ENCODE peak calls at places on chromosomes 13 and 19, in nine cellular contexts. L is iris pigment epithelial cell; Y is activated CD4-positive, alpha-beta T cell treated with anti-CD3 and anti-CD28 coated beads, Interleukin-2, amount 50 U/mL, for 4 hours; C is stimulated activated CD4-positive, alpha-beta T cell treated with anti-CD3 and anti-CD28 coated beads, Interleukin-15, amount 100 ng/mL, for 48 hours; U is neuronal stem cell; O is Calu3; K is left ventricle myocardium inferior; D is PC-9; V is colonic mucosa. M is an unnamed sample.

GRCh38 chr13:109271991-109272454 is 514.4 kb downstream of the IRS2 start:
- DNase-seq in L (peak), Y (no peak), C (no peak), U (no peak), O (no peak), K (no peak), D (peak), V (no peak), M (peak)

GRCh38 chr13:97505022-97505421 is 71.1 kb downstream of the RAP2A start:
- DNase-seq in L (no peak), Y (no peak), C (no peak), U (no peak), O (no peak), K (no peak), D (no peak), V (no peak), M (no peak)

GRCh38 chr19:14492756-14493337 is 3.1 kb downstream of the GIPC1 start:
- DNase-seq in L (no peak), Y (no peak), C (no peak), U (no peak), O (no peak), K (no peak), D (no peak), V (peak), M (no peak)

GRCh38 chr19:57056972-57057371 is 62.8 kb upstream of the USP29 start:
- DNase-seq in L (peak), Y (no peak), C (no peak), U (no peak), O (no peak), K (peak), D (no peak), V (peak), M (no peak)

GRCh38 chr19:12939292-12939606 is 840 bp downstream of the CALR start:
- DNase-seq in L (peak), Y (peak), C (peak), U (no peak), O (no peak), K (no peak), D (no peak), V (no peak), M (no peak)

GRCh38 chr13:94968040-94968756 is 255.9 kb upstream of the SOX21 start:
- DNase-seq in L (no peak), Y (no peak), C (no peak), U (peak), O (no peak), K (no peak), D (no peak), V (no peak), M (no peak)

GRCh38 chr13:36382030-36382429 is 35.8 kb upstream of the SPART start:
- DNase-seq in L (peak), Y (no peak), C (no peak), U (no peak), O (no peak), K (no peak), D (peak), V (no peak), M (peak)

GRCh38 chr13:75481176-75482069 is 546 bp downstream of the TBC1D4 start:
- DNase-seq in L (peak), Y (no peak), C (no peak), U (peak), O (peak), K (peak), D (no peak), V (peak), M (peak)

GRCh38 chr19:48770734-48771472 is 15.6 kb downstream of the FGF21 start:
- DNase-seq in L (no peak), Y (no peak), C (no peak), U (no peak), O (no peak), K (no peak), D (peak), V (no peak), M (no peak)

GRCh38 chr19:6402834-6403608 is 10.1 kb upstream of the GTF2F1 start:
- DNase-seq in L (peak), Y (no peak), C (no peak), U (no peak), O (no peak), K (no peak), D (no peak), V (peak), M (peak)

GRCh38 chr19:8423821-8424223 is 10.7 kb downstream of the MARCHF2 start:
- DNase-seq in L (peak), Y (no peak), C (no peak), U (peak), O (peak), K (peak), D (peak), V (peak), M (peak)

GRCh38 chr13:21420706-21421105 is 38.4 kb downstream of the ZDHHC20 start:
- DNase-seq in L (peak), Y (no peak), C (no peak), U (no peak), O (no peak), K (no peak), D (no peak), V (no peak), M (no peak)

GRCh38 chr19:57434386-57435061 is 601 bp upstream of the ZNF749 start:
- DNase-seq in L (peak), Y (no peak), C (no peak), U (no peak), O (no peak), K (no peak), D (no peak), V (no peak), M (no peak)

GRCh38 chr13:20182231-20182846 is 10.4 kb downstream of the GJB2 start:
- DNase-seq in L (peak), Y (peak), C (no peak), U (peak), O (peak), K (no peak), D (peak), V (no peak), M (peak)

GRCh38 chr19:48553676-48554384 is 1.9 kb downstream of the SULT2B1 start:
- DNase-seq in L (peak), Y (no peak), C (no peak), U (no peak), O (peak), K (no peak), D (peak), V (peak), M (peak)

GRCh38 chr13:98853791-98854191 is 101.3 kb upstream of the SLC15A1 start:
- DNase-seq in L (peak), Y (no peak), C (peak), U (no peak), O (no peak), K (no peak), D (no peak), V (no peak), M (no peak)

GRCh38 chr13:24670927-24671326 is 9.3 kb upstream of the ATP12A start:
- DNase-seq in L (peak), Y (no peak), C (no peak), U (peak), O (peak), K (no peak), D (no peak), V (peak), M (peak)

GRCh38 chr19:48708471-48708870 is 11.1 kb downstream of the MAMSTR start:
- DNase-seq in L (no peak), Y (no peak), C (no peak), U (no peak), O (no peak), K (no peak), D (no peak), V (no peak), M (no peak)

GRCh38 chr13:29571876-29572570 is 23.5 kb downstream of the SLC7A1 start:
- DNase-seq in L (no peak), Y (no peak), C (no peak), U (no peak), O (no peak), K (no peak), D (no peak), V (no peak), M (no peak)

GRCh38 chr13:111371211-111371610 is 50.8 kb downstream of the TEX29 start:
- DNase-seq in L (peak), Y (no peak), C (no peak), U (no peak), O (no peak), K (no peak), D (no peak), V (no peak), M (no peak)

GRCh38 chr19:4534836-4535658 is at the start of gene PLIN5:
- DNase-seq in L (peak), Y (peak), C (peak), U (peak), O (peak), K (peak), D (peak), V (peak), M (peak)

M was measured in SW480.